ENCODE peak calls at places on chromosomes 12 and 14, in ten cellular contexts. T is stomach; O is adipocyte; J is A673; F is tibial artery; P is heart right ventricle; M is kidney; D is iPS DF 6.9; K is CD8-positive, alpha-beta memory T cell; S is OCI-LY7. G is an unnamed sample. For H3K36me3, H3K9me3 and H3K4me1, the result is how much of the 10 kb centered on the place peaks cover.

GRCh38 chr12:47100146-47100545 is 20.4 kb upstream of the AMIGO2 start:
- DNase-seq in T (no peak), O (no peak), J (no peak), F (no peak), P (no peak), M (no peak), D (no peak), K (no peak), S (no peak), G (no peak)

GRCh38 chr12:53995311-53996187 is 4.4 kb upstream of the HOXC9 start:
- DNase-seq in T (peak), O (no peak), J (peak), F (peak), P (no peak), M (peak), D (no peak), K (no peak), S (no peak), G (no peak)

GRCh38 chr14:103889313-103890051 is 38.8 kb upstream of the TDRD9 start:
- DNase-seq in T (peak), O (peak), J (no peak), F (no peak), P (no peak), M (no peak), D (no peak), K (no peak), S (no peak), G (no peak)

GRCh38 chr14:34211732-34212131 is 250.3 kb downstream of the SPTSSA start:
- DNase-seq in T (no peak), O (no peak), J (peak), F (no peak), P (no peak), M (no peak), D (no peak), K (no peak), S (no peak), G (no peak)

GRCh38 chr12:64568313-64568712 is 42.0 kb upstream of the RASSF3 start:
- DNase-seq in T (no peak), O (no peak), J (peak), F (no peak), P (peak), M (no peak), D (no peak), K (no peak), S (no peak), G (no peak)

GRCh38 chr12:57300961-57301584 is 50.1 kb upstream of the STAC3 start:
- DNase-seq in T (no peak), O (no peak), J (no peak), F (no peak), P (no peak), M (no peak), D (no peak), K (no peak), S (no peak), G (no peak)

GRCh38 chr14:104707629-104708595 is 16.1 kb upstream of the ADSS1 start:
- DNase-seq in T (no peak), O (no peak), J (peak), F (no peak), P (no peak), M (no peak), D (no peak), K (no peak), S (no peak), G (peak)

GRCh38 chr14:102187044-102187443 is 47.3 kb downstream of the WDR20 start:
- DNase-seq in T (no peak), O (peak), J (peak), F (no peak), P (no peak), M (no peak), D (no peak), K (no peak), S (no peak), G (no peak)

GRCh38 chr14:70114621-70115156 is 74.1 kb downstream of the SLC8A3 start:
- DNase-seq in T (no peak), O (no peak), J (no peak), F (no peak), P (no peak), M (no peak), D (no peak), K (no peak), S (no peak), G (no peak)

GRCh38 chr12:2737656-2738241 is 57.0 kb upstream of the FKBP4 start:
- DNase-seq in T (no peak), O (no peak), J (no peak), F (no peak), P (no peak), M (no peak), D (no peak), K (no peak), S (no peak), G (no peak)

GRCh38 chr14:72916174-72916573 is 10.1 kb upstream of the DCAF4 start:
- DNase-seq in T (no peak), O (peak), J (no peak), F (no peak), P (no peak), M (no peak), D (no peak), K (no peak), S (no peak), G (no peak)

GRCh38 chr12:93297032-93297431 is 80.7 kb upstream of the NUDT4 start:
- DNase-seq in T (no peak), O (no peak), J (no peak), F (no peak), P (peak), M (no peak), D (no peak), K (no peak), S (no peak), G (no peak)

GRCh38 chr14:99884834-99885648 is 91.8 kb downstream of the EML1 start:
- DNase-seq in T (no peak), O (peak), J (peak), F (no peak), P (peak), M (no peak), D (no peak), K (peak), S (peak), G (peak)

GRCh38 chr12:82555699-82556098 is 131.0 kb upstream of the TMTC2 start:
- DNase-seq in T (no peak), O (peak), J (no peak), F (no peak), P (no peak), M (no peak), D (no peak), K (no peak), S (no peak), G (no peak)

GRCh38 chr12:113674996-113675395 is 203.3 kb upstream of the LHX5 start:
- DNase-seq in T (no peak), O (no peak), J (no peak), F (no peak), P (no peak), M (no peak), D (no peak), K (no peak), S (no peak), G (no peak)

GRCh38 chr14:76975051-76975450 is 53.5 kb downstream of the IRF2BPL start:
- DNase-seq in T (no peak), O (no peak), J (no peak), F (no peak), P (no peak), M (no peak), D (no peak), K (no peak), S (no peak), G (no peak)

GRCh38 chr12:3315201-3315661 is 175.8 kb upstream of the PRMT8 start:
- DNase-seq in T (peak), O (no peak), J (no peak), F (no peak), P (peak), M (peak), D (no peak), K (no peak), S (no peak), G (no peak)

GRCh38 chr12:96171905-96172304 is 22.3 kb upstream of the ELK3 start:
- DNase-seq in T (peak), O (no peak), J (no peak), F (no peak), P (no peak), M (no peak), D (no peak), K (no peak), S (no peak), G (no peak)

GRCh38 chr12:2402180-2402579 is 349.4 kb downstream of the CACNA1C start:
- DNase-seq in T (no peak), O (no peak), J (no peak), F (peak), P (no peak), M (no peak), D (no peak), K (no peak), S (no peak), G (no peak)

GRCh38 chr12:90959538-90960139 is 4.7 kb upstream of the CCER1 start:
- DNase-seq in T (no peak), O (peak), J (peak), F (no peak), P (peak), M (no peak), D (no peak), K (no peak), S (peak), G (peak)

GRCh38 chr12:107372229-107372658 is 278.9 kb upstream of the CRY1 start:
- DNase-seq in T (no peak), O (peak), J (peak), F (no peak), P (no peak), M (no peak), D (no peak), K (peak), S (peak), G (peak)

GRCh38 chr12:93785262-93786010 is 108.3 kb downstream of the CRADD start:
- DNase-seq in T (no peak), O (peak), J (peak), F (peak), P (peak), M (peak), D (peak), K (peak), S (no peak), G (no peak)

GRCh38 chr12:66751432-66752113 is 72.7 kb upstream of the GRIP1 start:
- DNase-seq in T (no peak), O (no peak), J (no peak), F (no peak), P (no peak), M (no peak), D (no peak), K (no peak), S (no peak), G (no peak)

GRCh38 chr12:50282581-50283229 is 615 bp downstream of the LIMA1 start:
- DNase-seq in T (no peak), O (peak), J (no peak), F (no peak), P (no peak), M (no peak), D (no peak), K (no peak), S (no peak), G (peak)

GRCh38 chr14:56826214-56826613 is 15.9 kb upstream of the OTX2 start:
- DNase-seq in T (no peak), O (no peak), J (peak), F (no peak), P (no peak), M (no peak), D (no peak), K (no peak), S (no peak), G (no peak)

GRCh38 chr12:6684609-6685008 is 4.6 kb downstream of the ZNF384 start:
- DNase-seq in T (no peak), O (peak), J (peak), F (no peak), P (no peak), M (no peak), D (no peak), K (peak), S (peak), G (peak)

GRCh38 chr14:85122690-85123089 is 407.3 kb upstream of the FLRT2 start:
- DNase-seq in T (no peak), O (peak), J (peak), F (no peak), P (no peak), M (no peak), D (no peak), K (no peak), S (no peak), G (no peak)

GRCh38 chr14:58243790-58244555 is 670 bp upstream of the PSMA3 start:
- DNase-seq in T (no peak), O (peak), J (peak), F (peak), P (no peak), M (no peak), D (no peak), K (no peak), S (peak), G (no peak)

GRCh38 chr12:55997535-55997859 is 421 bp downstream of the SUOX start:
- DNase-seq in T (no peak), O (no peak), J (no peak), F (no peak), P (no peak), M (no peak), D (no peak), K (no peak), S (no peak), G (no peak)

GRCh38 chr12:122489038-122489437 is 11.7 kb downstream of the ZCCHC8 start:
- DNase-seq in T (no peak), O (no peak), J (no peak), F (no peak), P (no peak), M (no peak), D (no peak), K (no peak), S (no peak), G (no peak)
- H3K36me3 ChIP-seq in T (half or more), O (half or more), J (half or more), F (half or more), P (half or more), M (under half), D (under half), K (under half), S (half or more), G (under half)

GRCh38 chr12:133215724-133216123 is 20.0 kb downstream of the ANHX start:
- DNase-seq in T (no peak), O (no peak), J (no peak), F (peak), P (no peak), M (no peak), D (no peak), K (no peak), S (no peak), G (no peak)
- H3K9me3 ChIP-seq in T (half or more), O (half or more), J (under half), F (half or more), P (half or more), M (under half), D (under half), K (under half), S (under half), G (half or more)

DNA sequence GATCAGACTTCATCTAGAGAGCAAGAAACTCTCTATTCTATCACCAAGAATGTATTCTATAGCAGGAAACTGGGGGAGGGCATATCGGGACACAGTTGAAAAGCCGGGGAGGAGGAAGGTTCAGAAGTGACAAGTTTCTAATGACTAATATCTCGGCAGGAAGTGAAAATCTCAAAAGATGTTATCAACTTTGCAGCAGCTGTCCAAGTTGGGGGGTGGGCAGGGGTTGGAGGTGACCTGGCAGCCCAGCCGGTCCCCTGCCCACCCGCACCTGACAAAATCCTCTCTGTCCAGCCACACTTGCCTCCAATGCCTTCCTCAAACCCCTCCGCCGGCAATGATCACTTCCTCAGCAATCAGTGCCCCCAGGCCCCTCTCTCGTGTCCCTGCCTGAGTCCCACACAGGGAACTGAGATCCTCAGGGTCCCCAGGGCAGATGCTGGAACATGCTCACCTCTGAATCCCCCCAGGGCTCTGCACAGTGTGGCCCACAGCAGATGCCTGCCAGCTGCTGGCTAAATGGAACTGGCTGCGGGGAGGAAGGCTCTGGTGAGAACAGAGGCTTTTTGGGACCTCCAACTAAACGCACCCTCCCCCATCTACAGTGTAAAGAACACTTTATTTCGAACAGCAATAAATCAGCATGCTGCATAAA is 43.9 kb downstream of the CCDC88C start:
- DNase-seq in T (no peak), O (no peak), J (peak), F (no peak), P (no peak), M (no peak), D (no peak), K (peak), S (peak), G (peak)
- H3K4me1 ChIP-seq in T (half or more), O (under half), J (half or more), F (under half), P (half or more), M (under half), D (under half), K (half or more), S (half or more), G (half or more)

DNA sequence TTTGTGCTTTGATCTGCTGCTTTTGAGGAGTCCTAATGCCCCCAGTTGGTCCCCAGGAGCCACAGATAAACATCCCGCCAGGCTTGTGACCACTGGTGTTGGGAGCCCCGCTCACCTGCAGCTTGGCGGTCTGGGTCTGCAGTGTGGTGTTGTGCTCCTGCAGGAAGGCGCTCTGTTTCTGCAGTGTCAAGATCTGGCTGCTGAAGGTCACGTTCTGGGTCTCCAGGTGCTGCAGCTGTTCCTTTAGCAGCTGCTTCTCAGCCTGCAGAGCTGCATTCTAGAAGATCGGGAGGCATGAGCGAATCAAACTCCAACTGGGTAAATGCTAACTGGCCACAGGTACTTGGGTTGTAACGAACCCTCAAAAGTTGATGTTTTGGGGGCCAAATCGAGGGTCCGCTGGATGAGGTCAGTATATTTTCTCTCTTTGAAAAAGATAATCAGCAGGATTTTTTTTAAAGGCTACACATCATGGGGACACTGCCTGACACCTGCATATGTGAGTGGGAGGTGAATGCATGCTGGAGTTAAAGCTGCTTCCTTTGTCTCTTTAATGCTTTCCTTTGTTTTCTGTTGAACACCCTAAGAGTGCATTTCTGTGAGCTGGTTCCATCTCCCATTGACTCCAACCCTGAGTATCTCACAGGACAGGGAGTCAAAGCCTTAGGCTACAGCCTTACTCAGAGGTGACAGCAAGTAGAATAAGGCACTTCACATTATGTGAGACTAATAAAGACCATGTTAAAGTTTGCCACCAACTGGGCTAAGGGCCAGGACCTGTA is 61.3 kb upstream of the GPR68 start:
- DNase-seq in T (no peak), O (no peak), J (no peak), F (no peak), P (no peak), M (peak), D (no peak), K (no peak), S (no peak), G (no peak)
- H3K36me3 ChIP-seq in T (half or more), O (under half), J (under half), F (under half), P (under half), M (under half), D (under half), K (half or more), S (half or more), G (half or more)

DNA sequence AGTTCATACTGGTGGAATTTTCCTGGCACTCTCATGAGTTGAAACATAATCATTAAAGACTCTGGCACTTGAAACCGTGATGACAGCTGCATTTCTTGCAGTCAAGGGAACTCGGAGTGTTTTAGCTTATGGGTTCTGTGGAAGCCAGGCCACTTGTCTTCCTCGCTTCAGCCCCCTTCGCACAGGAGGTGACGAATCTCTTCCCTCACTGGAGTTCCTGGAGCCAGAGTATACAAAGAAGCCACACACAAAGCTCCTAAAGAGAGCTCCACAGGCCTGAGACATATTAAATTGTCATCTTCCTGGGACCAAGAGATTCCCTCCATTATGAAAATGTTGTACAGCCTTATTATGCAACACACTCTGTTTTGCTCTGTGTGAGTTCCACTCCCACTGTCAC is 964.1 kb downstream of the TMEM121 start:
- DNase-seq in T (no peak), O (no peak), J (peak), F (no peak), P (no peak), M (no peak), D (no peak), K (no peak), S (no peak), G (no peak)
- H3K9me3 ChIP-seq in T (under half), O (under half), J (under half), F (under half), P (under half), M (under half), D (under half), K (under half), S (under half), G (under half)

DNA sequence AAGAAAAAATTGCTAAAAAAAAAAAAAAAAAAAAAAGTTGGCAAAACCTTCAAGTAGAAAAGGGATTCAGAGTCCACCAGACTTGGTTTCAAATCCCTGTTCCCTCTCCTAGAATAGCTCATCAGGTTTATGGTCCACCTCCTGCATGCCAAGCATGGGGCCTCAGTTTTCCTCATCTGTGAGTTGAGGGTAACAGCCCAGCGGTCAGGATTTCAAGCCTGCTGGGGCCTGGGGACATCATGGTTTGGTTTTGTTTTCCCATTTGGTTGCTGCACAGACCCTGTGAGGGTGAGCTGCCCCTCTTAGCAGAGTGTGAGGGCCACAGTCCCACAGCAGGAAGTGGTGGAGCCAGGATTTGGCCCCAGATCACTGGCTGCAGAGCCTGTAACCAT is 12.5 kb downstream of the FAM222A start:
- DNase-seq in T (no peak), O (no peak), J (no peak), F (no peak), P (no peak), M (peak), D (no peak), K (no peak), S (no peak), G (no peak)
- H3K4me1 ChIP-seq in T (under half), O (under half), J (under half), F (under half), P (under half), M (under half), D (under half), K (under half), S (under half), G (under half)

GRCh38 chr12:27319394-27319793 is 13.2 kb upstream of the BMAL2 start:
- DNase-seq in T (no peak), O (peak), J (no peak), F (no peak), P (no peak), M (no peak), D (no peak), K (no peak), S (no peak), G (no peak)
- H3K36me3 ChIP-seq in T (half or more), O (half or more), J (under half), F (half or more), P (half or more), M (under half), D (under half), K (under half), S (under half), G (under half)

GRCh38 chr12:131124487-131125280 is 171.0 kb downstream of the ADGRD1 start:
- DNase-seq in T (no peak), O (no peak), J (no peak), F (no peak), P (no peak), M (peak), D (no peak), K (no peak), S (no peak), G (no peak)
- H3K9me3 ChIP-seq in T (under half), O (under half), J (under half), F (under half), P (under half), M (under half), D (under half), K (under half), S (under half), G (under half)

GRCh38 chr14:24924544-24924943 is 125.4 kb downstream of the STXBP6 start:
- DNase-seq in T (no peak), O (no peak), J (no peak), F (no peak), P (no peak), M (no peak), D (no peak), K (no peak), S (no peak), G (no peak)
- H3K4me1 ChIP-seq in T (under half), O (under half), J (under half), F (under half), P (half or more), M (under half), D (under half), K (under half), S (under half), G (under half)

G was measured in naive thymus-derived CD4-positive, alpha-beta T cell.